ENCODE peak calls at places on chromosome X, in six cellular contexts. One of them, this sample, is unnamed.

GRCh38 chrX:66635360-66635759 is 3.5 kb downstream of the EDA2R start:
- DNase-seq in K562: no peak
- DNase-seq in fibroblast of lung: peak; percentile 45
- DNase-seq in tibial nerve: no peak
- DNase-seq in H9: no peak
- DNase-seq in uterus: peak; percentile 41
- DNase-seq in this sample: no peak

GRCh38 chrX:74492720-74493201 is 71.5 kb downstream of the SLC16A2 start:
- DNase-seq in K562: no peak
- DNase-seq in fibroblast of lung: no peak
- DNase-seq in tibial nerve: no peak
- DNase-seq in H9: peak; percentile 64
- DNase-seq in uterus: no peak
- DNase-seq in this sample: peak; percentile 66

GRCh38 chrX:74545880-74546279 is 68.5 kb downstream of the RLIM start:
- DNase-seq in K562: no peak
- DNase-seq in fibroblast of lung: no peak
- DNase-seq in tibial nerve: no peak
- DNase-seq in H9: no peak
- DNase-seq in uterus: no peak
- DNase-seq in this sample: no peak

GRCh38 chrX:124343016-124343415 is 3.3 kb upstream of the SH2D1A start:
- DNase-seq in K562: no peak
- DNase-seq in fibroblast of lung: no peak
- DNase-seq in tibial nerve: no peak
- DNase-seq in H9: no peak
- DNase-seq in uterus: no peak
- DNase-seq in this sample: no peak

GRCh38 chrX:134528936-134529335 is 69.0 kb downstream of the HPRT1 start:
- DNase-seq in K562: no peak
- DNase-seq in fibroblast of lung: no peak
- DNase-seq in tibial nerve: no peak
- DNase-seq in H9: no peak
- DNase-seq in uterus: no peak
- DNase-seq in this sample: no peak

GRCh38 chrX:41475166-41475565 is 28.0 kb downstream of the NYX start:
- DNase-seq in K562: no peak
- DNase-seq in fibroblast of lung: no peak
- DNase-seq in tibial nerve: no peak
- DNase-seq in H9: peak; percentile 86
- DNase-seq in uterus: no peak
- DNase-seq in this sample: peak; percentile 77

GRCh38 chrX:6667048-6667768 is 132.3 kb upstream of the VCX3A start:
- DNase-seq in K562: no peak
- DNase-seq in fibroblast of lung: no peak
- DNase-seq in tibial nerve: no peak
- DNase-seq in H9: no peak
- DNase-seq in uterus: no peak
- DNase-seq in this sample: no peak

GRCh38 chrX:149274516-149275105 is 230.5 kb downstream of the IDS start:
- DNase-seq in K562: no peak
- DNase-seq in fibroblast of lung: peak; percentile 59
- DNase-seq in tibial nerve: no peak
- DNase-seq in H9: no peak
- DNase-seq in uterus: no peak
- DNase-seq in this sample: no peak

GRCh38 chrX:101287402-101287801 is 3.7 kb downstream of the TAF7L start:
- DNase-seq in K562: peak; percentile 13
- DNase-seq in fibroblast of lung: peak; percentile 56
- DNase-seq in tibial nerve: no peak
- DNase-seq in H9: no peak
- DNase-seq in uterus: no peak
- DNase-seq in this sample: peak; percentile 57

GRCh38 chrX:71606536-71607216 is 11.6 kb downstream of the CXCR3 start:
- DNase-seq in K562: no peak
- DNase-seq in fibroblast of lung: no peak
- DNase-seq in tibial nerve: no peak
- DNase-seq in H9: no peak
- DNase-seq in uterus: no peak
- DNase-seq in this sample: no peak

GRCh38 chrX:30787012-30787411 is 102.0 kb downstream of the TAB3 start:
- DNase-seq in K562: no peak
- DNase-seq in fibroblast of lung: no peak
- DNase-seq in tibial nerve: no peak
- DNase-seq in H9: peak; percentile 10
- DNase-seq in uterus: no peak
- DNase-seq in this sample: no peak

GRCh38 chrX:63426519-63426918 is 75.4 kb upstream of the SPIN4 start:
- DNase-seq in K562: no peak
- DNase-seq in fibroblast of lung: no peak
- DNase-seq in tibial nerve: no peak
- DNase-seq in H9: peak; percentile 33
- DNase-seq in uterus: no peak
- DNase-seq in this sample: peak; percentile 37

GRCh38 chrX:153970398-153971123 is 1.1 kb downstream of the HCFC1 start:
- DNase-seq in K562: peak; percentile 55
- DNase-seq in fibroblast of lung: peak; percentile 90
- DNase-seq in tibial nerve: no peak
- DNase-seq in H9: peak; percentile 64
- DNase-seq in uterus: peak; percentile 71
- DNase-seq in this sample: peak; percentile 63

GRCh38 chrX:143781103-143781502 is 60.6 kb upstream of the SPANXN2 start:
- DNase-seq in K562: no peak
- DNase-seq in fibroblast of lung: no peak
- DNase-seq in tibial nerve: no peak
- DNase-seq in H9: peak; percentile 54
- DNase-seq in uterus: no peak
- DNase-seq in this sample: no peak

GRCh38 chrX:1592128-1592862 is 891 bp downstream of the AKAP17A start:
- DNase-seq in K562: peak; percentile 44
- DNase-seq in fibroblast of lung: peak; percentile 12
- DNase-seq in tibial nerve: no peak
- DNase-seq in H9: peak; percentile 66
- DNase-seq in uterus: no peak
- DNase-seq in this sample: peak; percentile 52

GRCh38 chrX:46777971-46778810 is 19.3 kb upstream of the SLC9A7 start:
- DNase-seq in K562: no peak
- DNase-seq in fibroblast of lung: peak; percentile 72
- DNase-seq in tibial nerve: no peak
- DNase-seq in H9: no peak
- DNase-seq in uterus: no peak
- DNase-seq in this sample: no peak

GRCh38 chrX:108090474-108091265 is 672 bp downstream of the PSMD10 start:
- DNase-seq in K562: no peak
- DNase-seq in fibroblast of lung: peak; percentile 37
- DNase-seq in tibial nerve: no peak
- DNase-seq in H9: no peak
- DNase-seq in uterus: no peak
- DNase-seq in this sample: no peak

GRCh38 chrX:76248901-76249300 is 76.0 kb downstream of the PBDC1 start:
- DNase-seq in K562: no peak
- DNase-seq in fibroblast of lung: no peak
- DNase-seq in tibial nerve: no peak
- DNase-seq in H9: no peak
- DNase-seq in uterus: no peak
- DNase-seq in this sample: no peak

GRCh38 chrX:40996886-40997530 is 88.2 kb upstream of the USP9X start:
- DNase-seq in K562: peak; percentile 41
- DNase-seq in fibroblast of lung: peak; percentile 85
- DNase-seq in tibial nerve: no peak
- DNase-seq in H9: peak; percentile 37
- DNase-seq in uterus: no peak
- DNase-seq in this sample: peak; percentile 74

GRCh38 chrX:7088968-7089615 is 58.4 kb upstream of the STS start:
- DNase-seq in K562: no peak
- DNase-seq in fibroblast of lung: no peak
- DNase-seq in tibial nerve: no peak
- DNase-seq in H9: peak; percentile 49
- DNase-seq in uterus: no peak
- DNase-seq in this sample: peak; percentile 57

GRCh38 chrX:71996826-71997225 is 86.2 kb downstream of the NHSL2 start:
- DNase-seq in K562: no peak
- DNase-seq in fibroblast of lung: no peak
- DNase-seq in tibial nerve: peak; percentile 65
- DNase-seq in H9: peak; percentile 74
- DNase-seq in uterus: peak; percentile 45
- DNase-seq in this sample: peak; percentile 67

GRCh38 chrX:103878466-103879151 is 46.6 kb upstream of the RAB9B start:
- DNase-seq in K562: no peak
- DNase-seq in fibroblast of lung: peak; percentile 41
- DNase-seq in tibial nerve: no peak
- DNase-seq in H9: no peak
- DNase-seq in uterus: no peak
- DNase-seq in this sample: peak; percentile 7

GRCh38 chrX:32530802-32531403 is 680.4 kb downstream of the DMD start:
- DNase-seq in K562: peak; percentile 11
- DNase-seq in fibroblast of lung: peak; percentile 69
- DNase-seq in tibial nerve: no peak
- DNase-seq in H9: no peak
- DNase-seq in uterus: peak; percentile 19
- DNase-seq in this sample: peak; percentile 61

GRCh38 chrX:153565996-153566580 is 32.9 kb downstream of the CCNQ start:
- DNase-seq in K562: peak; percentile 40
- DNase-seq in fibroblast of lung: no peak
- DNase-seq in tibial nerve: no peak
- DNase-seq in H9: peak; percentile 52
- DNase-seq in uterus: no peak
- DNase-seq in this sample: peak; percentile 26

GRCh38 chrX:134735015-134735414 is 76.7 kb upstream of the PLAC1 start:
- DNase-seq in K562: no peak
- DNase-seq in fibroblast of lung: no peak
- DNase-seq in tibial nerve: no peak
- DNase-seq in H9: no peak
- DNase-seq in uterus: no peak
- DNase-seq in this sample: no peak

GRCh38 chrX:38704146-38704882 is 96.9 kb upstream of the MID1IP1 start:
- DNase-seq in K562: no peak
- DNase-seq in fibroblast of lung: no peak
- DNase-seq in tibial nerve: no peak
- DNase-seq in H9: no peak
- DNase-seq in uterus: no peak
- DNase-seq in this sample: no peak

GRCh38 chrX:55011294-55011693 is 11.1 kb downstream of the APEX2 start:
- DNase-seq in K562: peak; percentile 32
- DNase-seq in fibroblast of lung: peak; percentile 5
- DNase-seq in tibial nerve: no peak
- DNase-seq in H9: no peak
- DNase-seq in uterus: no peak
- DNase-seq in this sample: no peak

GRCh38 chrX:55006827-55007621 is 6.9 kb downstream of the APEX2 start:
- DNase-seq in K562: no peak
- DNase-seq in fibroblast of lung: no peak
- DNase-seq in tibial nerve: no peak
- DNase-seq in H9: no peak
- DNase-seq in uterus: no peak
- DNase-seq in this sample: no peak

GRCh38 chrX:55008571-55009358 is 8.6 kb downstream of the APEX2 start:
- DNase-seq in K562: no peak
- DNase-seq in fibroblast of lung: no peak
- DNase-seq in tibial nerve: no peak
- DNase-seq in H9: no peak
- DNase-seq in uterus: no peak
- DNase-seq in this sample: no peak

GRCh38 chrX:55004231-55004630 is 4.1 kb downstream of the APEX2 start:
- DNase-seq in K562: no peak
- DNase-seq in fibroblast of lung: no peak
- DNase-seq in tibial nerve: no peak
- DNase-seq in H9: no peak
- DNase-seq in uterus: no peak
- DNase-seq in this sample: no peak

GRCh38 chrX:55007633-55008032 is 7.5 kb downstream of the APEX2 start:
- DNase-seq in K562: no peak
- DNase-seq in fibroblast of lung: peak; percentile 50
- DNase-seq in tibial nerve: no peak
- DNase-seq in H9: no peak
- DNase-seq in uterus: peak; percentile 42
- DNase-seq in this sample: no peak
- H3K27ac ChIP-seq in K562: no peak overlapping the region
- H3K27ac ChIP-seq in fibroblast of lung: no peak overlapping the region
- H3K27ac ChIP-seq in tibial nerve: no peak overlapping the region
- H3K27ac ChIP-seq in H9: no peak overlapping the region
- H3K27ac ChIP-seq in uterus: no peak overlapping the region
- H3K27ac ChIP-seq in this sample: no peak overlapping the region

DNA sequence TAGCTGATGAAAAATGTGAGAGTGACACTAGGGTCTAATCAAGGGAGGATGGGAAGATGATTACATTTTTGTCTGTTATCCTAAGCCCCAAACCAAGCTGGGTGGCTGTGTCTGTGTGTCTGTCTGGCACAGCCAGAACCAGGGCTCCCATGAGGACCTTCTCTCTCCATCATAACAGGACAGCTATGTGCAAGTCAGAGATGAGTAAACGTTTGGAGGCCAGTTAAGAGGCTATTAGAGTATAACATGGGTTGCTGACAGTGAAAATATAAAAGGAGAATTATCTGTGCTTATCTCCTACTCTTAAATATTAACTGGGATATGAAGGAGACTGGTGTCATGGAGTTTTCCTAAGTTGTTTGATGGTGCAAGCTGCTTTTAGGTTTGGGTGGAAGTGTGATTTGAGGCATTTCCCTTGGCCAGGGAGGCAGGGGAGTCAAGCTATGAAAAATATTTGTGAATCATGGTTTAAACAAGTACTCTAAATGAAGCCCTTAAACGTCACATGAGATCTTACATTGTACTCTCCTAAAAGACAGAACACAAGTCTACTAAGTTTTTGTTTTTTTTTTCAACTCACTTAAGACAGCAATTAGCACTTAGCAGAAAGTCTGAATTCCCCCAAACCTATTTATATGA is 156.2 kb downstream of the ENOX2 start:
- DNase-seq in K562: no peak
- DNase-seq in fibroblast of lung: no peak
- DNase-seq in tibial nerve: no peak
- DNase-seq in H9: no peak
- DNase-seq in uterus: no peak
- DNase-seq in this sample: no peak
- H3K27ac ChIP-seq in K562: no peak overlapping the region
- H3K27ac ChIP-seq in fibroblast of lung: no peak overlapping the region
- H3K27ac ChIP-seq in tibial nerve: no peak overlapping the region
- H3K27ac ChIP-seq in H9: no peak overlapping the region
- H3K27ac ChIP-seq in uterus: no peak overlapping the region
- H3K27ac ChIP-seq in this sample: no peak overlapping the region

DNA sequence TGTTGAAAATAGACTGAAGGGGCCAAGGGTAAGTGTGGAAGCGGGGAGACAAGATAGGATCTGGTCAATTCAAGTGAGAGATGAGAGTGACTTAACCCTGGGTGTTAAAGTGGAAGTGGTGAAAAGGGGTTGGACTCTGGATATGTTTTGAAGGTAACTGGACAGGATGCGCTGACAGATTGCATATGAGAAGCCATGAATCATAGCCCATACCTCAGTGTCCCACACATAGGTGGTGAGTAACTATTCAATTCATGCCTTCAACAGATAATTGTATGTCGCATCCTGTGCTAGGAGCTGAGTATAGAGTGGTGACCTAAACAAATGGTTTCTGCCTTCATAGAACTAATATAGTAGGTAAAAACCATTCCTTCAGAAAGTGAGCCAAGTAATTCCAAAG is 76.7 kb downstream of the KLHL34 start:
- DNase-seq in K562: no peak
- DNase-seq in fibroblast of lung: no peak
- DNase-seq in tibial nerve: no peak
- DNase-seq in H9: no peak
- DNase-seq in uterus: no peak
- DNase-seq in this sample: no peak
- H3K27ac ChIP-seq in K562: no peak overlapping the region
- H3K27ac ChIP-seq in fibroblast of lung: no peak overlapping the region
- H3K27ac ChIP-seq in tibial nerve: no peak overlapping the region
- H3K27ac ChIP-seq in H9: no peak overlapping the region
- H3K27ac ChIP-seq in uterus: no peak overlapping the region
- H3K27ac ChIP-seq in this sample: no peak overlapping the region

GRCh38 chrX:117972681-117973080 is 143.9 kb downstream of the KLHL13 start:
- DNase-seq in K562: no peak
- DNase-seq in fibroblast of lung: no peak
- DNase-seq in tibial nerve: no peak
- DNase-seq in H9: peak; percentile 33
- DNase-seq in uterus: no peak
- DNase-seq in this sample: peak; percentile 60
- H3K27ac ChIP-seq in K562: no peak overlapping the region
- H3K27ac ChIP-seq in fibroblast of lung: peak overlapping the region; percentile 16
- H3K27ac ChIP-seq in tibial nerve: no peak overlapping the region
- H3K27ac ChIP-seq in H9: no peak overlapping the region
- H3K27ac ChIP-seq in uterus: no peak overlapping the region
- H3K27ac ChIP-seq in this sample: peak overlapping the region; percentile 36